ENCODE peak calls at places on chromosomes 7 and 10, in four cellular contexts. One of them, this sample, is unnamed. For H3K4me1, the result is how much of the 10 kb centered on the place peaks cover.

GRCh38 chr10:77825965-77826364 is 100.6 kb downstream of the DLG5 start:
- DNase-seq in A673: no peak
- DNase-seq in heart right ventricle: no peak
- DNase-seq in neuronal stem cell: no peak
- DNase-seq in this sample: no peak

GRCh38 chr10:124290095-124290795 is 128.5 kb downstream of the OAT start:
- DNase-seq in neuronal stem cell: no peak
- DNase-seq in heart right ventricle: no peak
- DNase-seq in A673: peak
- DNase-seq in this sample: peak

GRCh38 chr10:82742478-82742877 is 867.5 kb downstream of the NRG3 start:
- DNase-seq in heart right ventricle: no peak
- DNase-seq in neuronal stem cell: no peak
- DNase-seq in A673: no peak
- DNase-seq in this sample: peak

GRCh38 chr10:5168897-5169296 is 16.1 kb downstream of the AKR1C8 start:
- DNase-seq in neuronal stem cell: no peak
- DNase-seq in A673: no peak
- DNase-seq in heart right ventricle: no peak
- DNase-seq in this sample: no peak

GRCh38 chr7:36286241-36286640 is 103.4 kb upstream of the ANLN start:
- DNase-seq in heart right ventricle: no peak
- DNase-seq in A673: no peak
- DNase-seq in neuronal stem cell: no peak
- DNase-seq in this sample: no peak

GRCh38 chr10:30357075-30357801 is 8.2 kb upstream of the MTPAP start:
- DNase-seq in A673: no peak
- DNase-seq in heart right ventricle: no peak
- DNase-seq in neuronal stem cell: no peak
- DNase-seq in this sample: no peak

GRCh38 chr10:47025540-47026300 is 114.5 kb downstream of the PTPN20 start:
- DNase-seq in heart right ventricle: no peak
- DNase-seq in neuronal stem cell: no peak
- DNase-seq in A673: no peak
- DNase-seq in this sample: no peak

GRCh38 chr10:125232841-125233240 is 72.5 kb upstream of the CTBP2 start:
- DNase-seq in neuronal stem cell: no peak
- DNase-seq in heart right ventricle: no peak
- DNase-seq in A673: no peak
- DNase-seq in this sample: peak

GRCh38 chr7:95303501-95303900 is 20.8 kb downstream of the PON1 start:
- DNase-seq in neuronal stem cell: no peak
- DNase-seq in heart right ventricle: no peak
- DNase-seq in A673: no peak
- DNase-seq in this sample: no peak

GRCh38 chr10:33612551-33612950 is 278.1 kb upstream of the NRP1 start:
- DNase-seq in neuronal stem cell: no peak
- DNase-seq in A673: no peak
- DNase-seq in heart right ventricle: no peak
- DNase-seq in this sample: peak

GRCh38 chr7:42445691-42446090 is 208.7 kb upstream of the GLI3 start:
- DNase-seq in A673: no peak
- DNase-seq in neuronal stem cell: no peak
- DNase-seq in heart right ventricle: no peak
- DNase-seq in this sample: peak

GRCh38 chr10:46255696-46256355 is 31.0 kb upstream of the ANTXRL start:
- DNase-seq in neuronal stem cell: peak
- DNase-seq in heart right ventricle: peak
- DNase-seq in A673: peak
- DNase-seq in this sample: peak

GRCh38 chr10:59904431-59905065 is 1.8 kb downstream of the CCDC6 start:
- DNase-seq in neuronal stem cell: no peak
- DNase-seq in heart right ventricle: no peak
- DNase-seq in A673: no peak
- DNase-seq in this sample: no peak

GRCh38 chr7:115269486-115269885 is 347.6 kb downstream of the MDFIC start:
- DNase-seq in A673: no peak
- DNase-seq in heart right ventricle: no peak
- DNase-seq in neuronal stem cell: no peak
- DNase-seq in this sample: no peak

GRCh38 chr7:109844362-109844761 is 1246.6 kb upstream of the LRRN3 start:
- DNase-seq in neuronal stem cell: no peak
- DNase-seq in heart right ventricle: no peak
- DNase-seq in A673: peak
- DNase-seq in this sample: no peak

GRCh38 chr10:1509003-1509402 is 228.3 kb downstream of the ADARB2 start:
- DNase-seq in A673: peak
- DNase-seq in heart right ventricle: no peak
- DNase-seq in neuronal stem cell: no peak
- DNase-seq in this sample: no peak

GRCh38 chr10:17038627-17039026 is 91.0 kb downstream of the CUBN start:
- DNase-seq in neuronal stem cell: no peak
- DNase-seq in heart right ventricle: peak
- DNase-seq in A673: no peak
- DNase-seq in this sample: no peak

GRCh38 chr7:47792521-47793121 is 155.6 kb downstream of the PKD1L1 start:
- DNase-seq in neuronal stem cell: no peak
- DNase-seq in A673: peak
- DNase-seq in heart right ventricle: no peak
- DNase-seq in this sample: no peak

GRCh38 chr10:80468002-80468401 is 13.9 kb downstream of the TSPAN14 start:
- DNase-seq in A673: no peak
- DNase-seq in heart right ventricle: peak
- DNase-seq in neuronal stem cell: no peak
- DNase-seq in this sample: no peak

GRCh38 chr7:144857463-144857862 is 21.6 kb upstream of the TPK1 start:
- DNase-seq in heart right ventricle: no peak
- DNase-seq in neuronal stem cell: no peak
- DNase-seq in A673: no peak
- DNase-seq in this sample: no peak

GRCh38 chr7:43584200-43584586 is 1.3 kb downstream of the STK17A start:
- DNase-seq in heart right ventricle: no peak
- DNase-seq in A673: peak
- DNase-seq in neuronal stem cell: no peak
- DNase-seq in this sample: no peak

GRCh38 chr7:106045592-106045991 is 66.5 kb downstream of the SYPL1 start:
- DNase-seq in heart right ventricle: no peak
- DNase-seq in A673: no peak
- DNase-seq in neuronal stem cell: no peak
- DNase-seq in this sample: no peak

GRCh38 chr10:6197274-6197673 is 5.5 kb upstream of the PFKFB3 start:
- DNase-seq in A673: no peak
- DNase-seq in heart right ventricle: no peak
- DNase-seq in neuronal stem cell: no peak
- DNase-seq in this sample: no peak
- H3K4me1 ChIP-seq in A673: under half
- H3K4me1 ChIP-seq in heart right ventricle: under half
- H3K4me1 ChIP-seq in neuronal stem cell: under half
- H3K4me1 ChIP-seq in this sample: under half

DNA sequence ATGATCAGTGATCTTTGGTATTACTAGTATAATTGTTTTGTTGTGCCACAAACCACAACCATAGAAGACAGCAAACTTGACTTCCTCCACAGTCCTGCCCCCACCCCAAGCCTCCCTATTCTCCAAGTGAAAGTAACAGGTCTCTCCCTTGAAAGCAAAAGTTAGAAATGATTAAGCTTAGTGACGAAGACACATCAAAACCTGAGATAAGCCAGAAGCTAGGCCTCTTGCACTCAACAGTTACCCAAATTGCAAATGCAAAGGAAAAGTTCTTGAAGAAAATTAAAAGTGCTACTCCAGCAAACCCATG is 7.5 kb downstream of the SAR1A start:
- DNase-seq in A673: no peak
- DNase-seq in heart right ventricle: no peak
- DNase-seq in neuronal stem cell: no peak
- DNase-seq in this sample: no peak
- H3K4me1 ChIP-seq in A673: under half
- H3K4me1 ChIP-seq in heart right ventricle: under half
- H3K4me1 ChIP-seq in neuronal stem cell: under half
- H3K4me1 ChIP-seq in this sample: under half

GRCh38 chr10:50613726-50614443 is 9.9 kb downstream of the SGMS1 start:
- DNase-seq in neuronal stem cell: no peak
- DNase-seq in heart right ventricle: no peak
- DNase-seq in A673: no peak
- DNase-seq in this sample: no peak
- H3K4me1 ChIP-seq in neuronal stem cell: under half
- H3K4me1 ChIP-seq in heart right ventricle: under half
- H3K4me1 ChIP-seq in A673: under half
- H3K4me1 ChIP-seq in this sample: under half

GRCh38 chr10:102633848-102634247 is 10.4 kb upstream of the TRIM8 start:
- DNase-seq in A673: no peak
- DNase-seq in neuronal stem cell: no peak
- DNase-seq in heart right ventricle: no peak
- DNase-seq in this sample: no peak
- H3K4me1 ChIP-seq in A673: under half
- H3K4me1 ChIP-seq in neuronal stem cell: half or more
- H3K4me1 ChIP-seq in heart right ventricle: under half
- H3K4me1 ChIP-seq in this sample: under half

GRCh38 chr7:151660141-151660540 is 140.4 kb upstream of the RHEB start:
- DNase-seq in A673: no peak
- DNase-seq in heart right ventricle: no peak
- DNase-seq in neuronal stem cell: no peak
- DNase-seq in this sample: no peak
- H3K4me1 ChIP-seq in A673: under half
- H3K4me1 ChIP-seq in heart right ventricle: under half
- H3K4me1 ChIP-seq in neuronal stem cell: under half
- H3K4me1 ChIP-seq in this sample: under half

DNA sequence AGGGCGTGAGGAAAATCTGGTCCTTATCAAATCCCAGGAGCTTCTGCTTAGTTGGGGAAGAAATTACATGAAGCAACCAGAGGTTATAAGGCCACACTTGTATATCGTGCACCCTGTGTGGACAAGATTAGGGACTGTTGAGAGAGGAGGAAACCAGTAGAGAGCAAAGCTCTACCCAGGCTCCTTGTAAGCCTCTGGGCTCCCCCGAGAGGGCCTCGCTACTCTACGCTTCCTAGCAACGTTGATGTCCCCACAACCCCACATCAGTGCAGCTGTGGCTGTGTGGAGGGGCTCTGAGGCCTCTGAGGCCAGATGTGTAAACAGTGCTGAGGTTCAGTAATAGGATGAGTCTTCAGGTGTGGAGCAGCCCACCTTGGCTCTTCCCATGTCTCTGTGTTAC is 16.0 kb downstream of the HIF1AN start:
- DNase-seq in A673: no peak
- DNase-seq in neuronal stem cell: no peak
- DNase-seq in heart right ventricle: no peak
- DNase-seq in this sample: no peak
- H3K4me1 ChIP-seq in A673: under half
- H3K4me1 ChIP-seq in neuronal stem cell: under half
- H3K4me1 ChIP-seq in heart right ventricle: under half
- H3K4me1 ChIP-seq in this sample: under half

This sample was measured in foreskin keratinocyte.